ENCODE peak calls at places on chromosomes 13 and 19, in seven cellular contexts. W, Z, V, U, N, M and E are unnamed samples.

GRCh38 chr19:31253816-31254551 is 95.3 kb downstream of the TSHZ3 start:
- DNase-seq in Z (peak; percentile 47), V (no peak), M (peak; percentile 80), U (no peak), W (no peak), N (no peak), E (no peak)

GRCh38 chr13:76634431-76635191 is 251.6 kb downstream of the KCTD12 start:
- DNase-seq in Z (no peak), V (no peak), U (no peak), W (no peak), N (no peak), M (no peak), E (no peak)

GRCh38 chr13:22311734-22312404 is 641.0 kb downstream of the FGF9 start:
- DNase-seq in Z (no peak), V (no peak), N (no peak), W (peak; percentile 42), U (peak; percentile 55), M (no peak), E (no peak)

GRCh38 chr19:54164369-54165068 is 5.0 kb upstream of the LENG1 start:
- DNase-seq in U (peak; percentile 73), M (no peak), V (peak; percentile 50), N (peak; percentile 88), W (peak; percentile 84), Z (peak; percentile 25), E (no peak)

GRCh38 chr13:37136187-37136586 is 30.7 kb upstream of the CSNK1A1L start:
- DNase-seq in W (no peak), V (peak; percentile 56), Z (peak; percentile 36), U (no peak), M (no peak), N (no peak), E (no peak)

GRCh38 chr13:89687066-89687465 is 1660.4 kb upstream of the MIR17HG start:
- DNase-seq in V (no peak), M (no peak), U (no peak), N (no peak), Z (no peak), W (no peak), E (no peak)

GRCh38 chr13:33079960-33080359 is 63.7 kb downstream of the KL start:
- DNase-seq in U (no peak), Z (no peak), V (no peak), N (no peak), M (no peak), W (no peak), E (no peak)

GRCh38 chr13:26965976-26966375 is 205.4 kb upstream of the GPR12 start:
- DNase-seq in V (peak; percentile 46), M (no peak), W (peak; percentile 71), N (peak; percentile 81), U (peak; percentile 69), Z (peak; percentile 78), E (no peak)

GRCh38 chr13:106570354-106570822 is 2.5 kb upstream of the ARGLU1 start:
- DNase-seq in Z (peak; percentile 72), M (no peak), N (peak; percentile 80), W (peak; percentile 70), V (peak; percentile 43), U (peak; percentile 72), E (peak; percentile 7)

GRCh38 chr19:31863122-31863521 is 482.3 kb upstream of the ZNF507 start:
- DNase-seq in V (no peak), N (no peak), M (no peak), U (no peak), W (no peak), Z (no peak), E (no peak)

GRCh38 chr19:246551-246950 is 44.7 kb downstream of the PLPP2 start:
- DNase-seq in Z (no peak), M (no peak), V (no peak), N (no peak), U (no peak), W (no peak), E (no peak)

GRCh38 chr13:32829676-32830091 is 186.5 kb upstream of the KL start:
- DNase-seq in V (peak; percentile 74), M (no peak), Z (peak; percentile 71), N (no peak), W (no peak), U (no peak), E (no peak)

GRCh38 chr19:10390652-10391286 is 10.4 kb upstream of the TYK2 start:
- DNase-seq in W (peak; percentile 45), Z (peak; percentile 36), N (peak; percentile 79), M (no peak), V (peak; percentile 70), U (peak; percentile 72), E (peak; percentile 18)

GRCh38 chr19:35249146-35249847 is 495 bp downstream of the LSR start:
- DNase-seq in W (no peak), V (no peak), U (no peak), N (no peak), Z (no peak), M (peak; percentile 47), E (no peak)

GRCh38 chr13:60258349-60258748 is 94.6 kb upstream of the DIAPH3 start:
- DNase-seq in U (no peak), V (no peak), Z (no peak), W (no peak), N (no peak), M (no peak), E (no peak)

GRCh38 chr19:31104451-31104850 is 244.8 kb downstream of the TSHZ3 start:
- DNase-seq in V (no peak), M (no peak), N (no peak), U (no peak), Z (no peak), W (no peak), E (no peak)

GRCh38 chr13:40758811-40759210 is 12.2 kb downstream of the MRPS31 start:
- DNase-seq in U (no peak), N (no peak), W (no peak), M (no peak), Z (no peak), V (no peak), E (no peak)

GRCh38 chr13:71712988-71713653 is 153.9 kb downstream of the DACH1 start:
- DNase-seq in U (peak; percentile 25), Z (no peak), M (no peak), N (no peak), W (no peak), V (no peak), E (no peak)

GRCh38 chr13:107680115-107680514 is 535.2 kb downstream of the LIG4 start:
- DNase-seq in N (no peak), M (no peak), W (no peak), V (peak; percentile 40), U (no peak), Z (no peak), E (no peak)

GRCh38 chr13:106568225-106569003 is 477 bp upstream of the ARGLU1 start:
- DNase-seq in W (no peak), Z (no peak), N (no peak), V (no peak), M (no peak), U (no peak), E (no peak)

GRCh38 chr13:51137250-51137649 is 26.2 kb upstream of the C13orf42 start:
- DNase-seq in Z (no peak), U (no peak), V (no peak), W (no peak), N (no peak), M (no peak), E (no peak)

DNA sequence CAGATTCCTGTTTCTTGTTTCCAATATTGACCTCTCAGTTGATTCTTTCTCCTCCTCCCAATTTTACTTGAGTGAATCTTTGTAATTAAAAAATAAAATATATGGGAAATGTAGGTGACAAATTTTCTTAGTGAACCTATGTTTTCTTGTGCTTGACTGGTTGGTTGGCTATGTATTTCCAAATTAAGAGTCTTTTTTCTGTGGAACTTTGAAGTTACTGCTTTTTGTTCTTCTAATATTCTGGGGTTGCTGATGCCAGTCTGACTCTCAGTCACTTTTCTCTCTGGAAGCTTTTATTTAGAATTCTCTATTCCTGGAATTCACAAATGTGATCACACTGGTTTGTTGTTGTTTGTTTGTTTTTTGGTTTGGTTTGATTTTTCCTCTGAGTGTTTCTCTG is 9.8 kb downstream of the LSM14A start:
- DNase-seq in Z (no peak), U (no peak), W (no peak), M (no peak), N (no peak), V (no peak), E (no peak)
- H3K27ac ChIP-seq in Z (no peak overlapping the region), U (no peak overlapping the region), W (no peak overlapping the region), M (no peak overlapping the region), N (peak overlapping the region; percentile 2), V (no peak overlapping the region), E (no peak overlapping the region)

DNA sequence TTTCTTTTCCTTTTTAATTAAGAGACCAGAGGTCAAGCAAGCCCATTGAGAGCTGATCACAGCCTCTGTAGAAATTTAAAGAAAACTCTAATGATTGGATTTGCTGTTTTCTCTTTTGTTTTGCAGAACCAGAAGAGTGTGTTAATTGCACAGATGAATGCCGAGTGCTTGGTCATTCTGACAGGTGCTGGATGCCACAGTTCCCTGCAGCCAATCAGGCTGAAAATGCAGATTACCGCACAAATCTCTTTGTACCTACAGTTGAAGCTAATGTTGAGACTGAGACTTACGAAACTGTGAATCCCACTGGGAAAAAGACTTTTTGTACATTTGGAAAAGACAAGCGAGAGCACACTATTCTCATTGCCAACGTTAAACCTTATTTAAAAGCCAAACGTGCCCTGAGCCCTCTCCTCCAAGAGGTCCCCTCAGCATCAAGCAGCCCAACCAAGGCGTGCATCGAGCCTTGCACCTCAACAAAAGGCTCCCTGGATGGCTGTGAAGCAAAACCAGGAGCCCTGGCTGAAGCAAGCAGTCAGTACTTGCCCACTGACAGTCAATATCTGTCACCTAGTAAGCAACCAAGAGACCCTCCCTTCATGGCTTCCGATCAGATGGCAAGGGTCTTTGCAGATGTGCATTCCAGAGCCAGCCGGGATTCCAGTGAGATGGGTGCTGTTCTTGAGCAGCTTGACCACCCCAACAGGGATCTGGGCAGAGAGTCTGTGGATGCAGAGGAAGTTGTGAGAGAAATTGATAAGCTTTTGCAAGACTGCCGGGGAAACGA is 93.1 kb downstream of the PCDH17 start:
- DNase-seq in N (no peak), W (no peak), Z (no peak), M (no peak), V (no peak), U (no peak), E (no peak)
- H3K27ac ChIP-seq in N (no peak overlapping the region), W (no peak overlapping the region), Z (no peak overlapping the region), M (no peak overlapping the region), V (no peak overlapping the region), U (no peak overlapping the region), E (no peak overlapping the region)

GRCh38 chr19:38006361-38007045 is 99.5 kb downstream of the SIPA1L3 start:
- DNase-seq in M (no peak), V (no peak), W (no peak), N (no peak), Z (no peak), U (no peak), E (no peak)
- H3K27ac ChIP-seq in M (no peak overlapping the region), V (peak overlapping the region; percentile 98), W (no peak overlapping the region), N (no peak overlapping the region), Z (no peak overlapping the region), U (no peak overlapping the region), E (no peak overlapping the region)

GRCh38 chr19:51476164-51476563 is 2.2 kb upstream of the CEACAM18 start:
- DNase-seq in U (no peak), W (no peak), Z (no peak), V (no peak), M (no peak), N (no peak), E (no peak)

GRCh38 chr19:51478381-51479285 is at the start of gene CEACAM18:
- DNase-seq in Z (no peak), V (no peak), U (no peak), W (no peak), M (no peak), N (no peak), E (no peak)

GRCh38 chr19:51479531-51480331 is 1.4 kb downstream of the CEACAM18 start:
- DNase-seq in V (no peak), M (no peak), N (no peak), U (no peak), W (no peak), Z (no peak), E (no peak)

GRCh38 chr19:51480590-51480989 is 2.3 kb downstream of the CEACAM18 start:
- DNase-seq in Z (no peak), N (no peak), M (no peak), V (peak; percentile 33), U (no peak), W (no peak), E (no peak)

GRCh38 chr19:51477343-51477742 is 996 bp upstream of the CEACAM18 start:
- DNase-seq in W (no peak), U (no peak), M (no peak), Z (no peak), V (no peak), N (no peak), E (no peak)
- H3K27ac ChIP-seq in W (no peak overlapping the region), U (no peak overlapping the region), M (no peak overlapping the region), Z (no peak overlapping the region), V (no peak overlapping the region), N (no peak overlapping the region), E (no peak overlapping the region)